ENCODE peak calls at places on chromosomes 1 and 21, in eight cellular contexts. One of them, this sample, is unnamed.

GRCh38 chr1:179953974-179954493 is 576 bp upstream of the CEP350 start:
- DNase-seq in GM12865: peak; percentile 78
- DNase-seq in fibroblast of mammary gland: peak; percentile 61
- DNase-seq in HCT116: no peak
- DNase-seq in tibial artery: no peak
- DNase-seq in nephron progenitor cell: peak; percentile 12
- DNase-seq in colonic mucosa: no peak
- DNase-seq in ovary: peak; percentile 47
- DNase-seq in this sample: peak; percentile 23

GRCh38 chr1:9612871-9613624 is 24.3 kb downstream of the TMEM201 start:
- DNase-seq in HCT116: no peak
- DNase-seq in colonic mucosa: no peak
- DNase-seq in fibroblast of mammary gland: no peak
- DNase-seq in nephron progenitor cell: no peak
- DNase-seq in ovary: no peak
- DNase-seq in tibial artery: no peak
- DNase-seq in GM12865: no peak
- DNase-seq in this sample: no peak

GRCh38 chr1:223224465-223224864 is 81.4 kb upstream of the TLR5 start:
- DNase-seq in tibial artery: no peak
- DNase-seq in nephron progenitor cell: no peak
- DNase-seq in HCT116: no peak
- DNase-seq in ovary: no peak
- DNase-seq in fibroblast of mammary gland: no peak
- DNase-seq in GM12865: no peak
- DNase-seq in colonic mucosa: no peak
- DNase-seq in this sample: no peak

GRCh38 chr1:20266141-20266540 is 24.5 kb upstream of the VWA5B1 start:
- DNase-seq in fibroblast of mammary gland: peak; percentile 75
- DNase-seq in HCT116: no peak
- DNase-seq in ovary: no peak
- DNase-seq in tibial artery: no peak
- DNase-seq in colonic mucosa: no peak
- DNase-seq in nephron progenitor cell: no peak
- DNase-seq in GM12865: no peak
- DNase-seq in this sample: no peak

GRCh38 chr1:178192686-178193085 is 98.8 kb downstream of the RASAL2 start:
- DNase-seq in HCT116: no peak
- DNase-seq in colonic mucosa: peak; percentile 52
- DNase-seq in ovary: no peak
- DNase-seq in tibial artery: no peak
- DNase-seq in nephron progenitor cell: no peak
- DNase-seq in fibroblast of mammary gland: peak; percentile 84
- DNase-seq in GM12865: no peak
- DNase-seq in this sample: no peak

GRCh38 chr1:205324781-205325180 is 3.2 kb upstream of the NUAK2 start:
- DNase-seq in ovary: no peak
- DNase-seq in fibroblast of mammary gland: no peak
- DNase-seq in HCT116: no peak
- DNase-seq in nephron progenitor cell: no peak
- DNase-seq in GM12865: peak; percentile 21
- DNase-seq in tibial artery: no peak
- DNase-seq in colonic mucosa: no peak
- DNase-seq in this sample: no peak

GRCh38 chr1:109644670-109645069 is 11.2 kb upstream of the GSTM4 start:
- DNase-seq in fibroblast of mammary gland: no peak
- DNase-seq in tibial artery: no peak
- DNase-seq in nephron progenitor cell: no peak
- DNase-seq in HCT116: no peak
- DNase-seq in colonic mucosa: no peak
- DNase-seq in GM12865: no peak
- DNase-seq in ovary: no peak
- DNase-seq in this sample: no peak

GRCh38 chr1:54234284-54234683 is 34.3 kb downstream of the MRPL37 start:
- DNase-seq in ovary: no peak
- DNase-seq in fibroblast of mammary gland: no peak
- DNase-seq in colonic mucosa: no peak
- DNase-seq in HCT116: no peak
- DNase-seq in nephron progenitor cell: no peak
- DNase-seq in GM12865: no peak
- DNase-seq in tibial artery: no peak
- DNase-seq in this sample: no peak

GRCh38 chr1:73910466-73910865 is 287.5 kb downstream of the LRRIQ3 start:
- DNase-seq in colonic mucosa: no peak
- DNase-seq in GM12865: no peak
- DNase-seq in ovary: no peak
- DNase-seq in tibial artery: no peak
- DNase-seq in nephron progenitor cell: no peak
- DNase-seq in HCT116: no peak
- DNase-seq in fibroblast of mammary gland: no peak
- DNase-seq in this sample: no peak

GRCh38 chr21:44789880-44790279 is 11.7 kb downstream of the UBE2G2 start:
- DNase-seq in HCT116: no peak
- DNase-seq in colonic mucosa: no peak
- DNase-seq in tibial artery: no peak
- DNase-seq in ovary: no peak
- DNase-seq in fibroblast of mammary gland: peak; percentile 66
- DNase-seq in GM12865: no peak
- DNase-seq in nephron progenitor cell: no peak
- DNase-seq in this sample: no peak

GRCh38 chr1:242206994-242207393 is 208.1 kb upstream of the MAP1LC3C start:
- DNase-seq in fibroblast of mammary gland: peak; percentile 64
- DNase-seq in tibial artery: no peak
- DNase-seq in HCT116: no peak
- DNase-seq in nephron progenitor cell: no peak
- DNase-seq in ovary: no peak
- DNase-seq in colonic mucosa: no peak
- DNase-seq in GM12865: no peak
- DNase-seq in this sample: no peak

GRCh38 chr1:217311766-217312165 is 319.1 kb downstream of the GPATCH2 start:
- DNase-seq in ovary: no peak
- DNase-seq in tibial artery: no peak
- DNase-seq in colonic mucosa: no peak
- DNase-seq in GM12865: peak; percentile 17
- DNase-seq in HCT116: no peak
- DNase-seq in fibroblast of mammary gland: peak; percentile 46
- DNase-seq in nephron progenitor cell: no peak
- DNase-seq in this sample: peak; percentile 15

GRCh38 chr1:154342132-154342531 is 16.8 kb downstream of the ATP8B2 start:
- DNase-seq in ovary: no peak
- DNase-seq in GM12865: no peak
- DNase-seq in tibial artery: no peak
- DNase-seq in HCT116: no peak
- DNase-seq in fibroblast of mammary gland: no peak
- DNase-seq in nephron progenitor cell: no peak
- DNase-seq in colonic mucosa: no peak
- DNase-seq in this sample: no peak

GRCh38 chr1:167650266-167651160 is 20.5 kb downstream of the RCSD1 start:
- DNase-seq in HCT116: no peak
- DNase-seq in tibial artery: no peak
- DNase-seq in nephron progenitor cell: no peak
- DNase-seq in ovary: no peak
- DNase-seq in GM12865: peak; percentile 69
- DNase-seq in colonic mucosa: no peak
- DNase-seq in fibroblast of mammary gland: no peak
- DNase-seq in this sample: no peak

GRCh38 chr1:209767706-209768105 is 11.9 kb downstream of the TRAF3IP3 start:
- DNase-seq in fibroblast of mammary gland: no peak
- DNase-seq in GM12865: no peak
- DNase-seq in nephron progenitor cell: no peak
- DNase-seq in ovary: no peak
- DNase-seq in HCT116: no peak
- DNase-seq in colonic mucosa: no peak
- DNase-seq in tibial artery: no peak
- DNase-seq in this sample: no peak

GRCh38 chr1:62643283-62643682 is 44.9 kb downstream of the DOCK7 start:
- DNase-seq in tibial artery: no peak
- DNase-seq in HCT116: no peak
- DNase-seq in nephron progenitor cell: no peak
- DNase-seq in ovary: no peak
- DNase-seq in fibroblast of mammary gland: no peak
- DNase-seq in colonic mucosa: no peak
- DNase-seq in GM12865: no peak
- DNase-seq in this sample: no peak

GRCh38 chr1:46735708-46736324 is 16.9 kb upstream of the EFCAB14 start:
- DNase-seq in fibroblast of mammary gland: peak; percentile 65
- DNase-seq in GM12865: peak; percentile 56
- DNase-seq in ovary: no peak
- DNase-seq in tibial artery: no peak
- DNase-seq in colonic mucosa: peak; percentile 45
- DNase-seq in nephron progenitor cell: peak; percentile 68
- DNase-seq in HCT116: peak; percentile 29
- DNase-seq in this sample: no peak

GRCh38 chr1:160429125-160429551 is 28.8 kb downstream of the VANGL2 start:
- DNase-seq in fibroblast of mammary gland: no peak
- DNase-seq in tibial artery: no peak
- DNase-seq in nephron progenitor cell: no peak
- DNase-seq in GM12865: peak; percentile 54
- DNase-seq in colonic mucosa: peak; percentile 69
- DNase-seq in HCT116: no peak
- DNase-seq in ovary: no peak
- DNase-seq in this sample: no peak

GRCh38 chr1:34787461-34788420 is 5.1 kb upstream of the GJA4 start:
- DNase-seq in GM12865: peak; percentile 52
- DNase-seq in HCT116: no peak
- DNase-seq in tibial artery: peak; percentile 87
- DNase-seq in ovary: no peak
- DNase-seq in colonic mucosa: no peak
- DNase-seq in fibroblast of mammary gland: peak; percentile 18
- DNase-seq in nephron progenitor cell: no peak
- DNase-seq in this sample: no peak

GRCh38 chr1:32040711-32041110 is 27.0 kb downstream of the KHDRBS1 start:
- DNase-seq in ovary: no peak
- DNase-seq in HCT116: no peak
- DNase-seq in tibial artery: no peak
- DNase-seq in GM12865: no peak
- DNase-seq in fibroblast of mammary gland: no peak
- DNase-seq in nephron progenitor cell: no peak
- DNase-seq in colonic mucosa: no peak
- DNase-seq in this sample: no peak

GRCh38 chr21:43269461-43269860 is 100.7 kb downstream of the CRYAA start:
- DNase-seq in nephron progenitor cell: no peak
- DNase-seq in fibroblast of mammary gland: no peak
- DNase-seq in ovary: no peak
- DNase-seq in colonic mucosa: no peak
- DNase-seq in HCT116: no peak
- DNase-seq in GM12865: peak; percentile 52
- DNase-seq in tibial artery: no peak
- DNase-seq in this sample: peak; percentile 37

DNA sequence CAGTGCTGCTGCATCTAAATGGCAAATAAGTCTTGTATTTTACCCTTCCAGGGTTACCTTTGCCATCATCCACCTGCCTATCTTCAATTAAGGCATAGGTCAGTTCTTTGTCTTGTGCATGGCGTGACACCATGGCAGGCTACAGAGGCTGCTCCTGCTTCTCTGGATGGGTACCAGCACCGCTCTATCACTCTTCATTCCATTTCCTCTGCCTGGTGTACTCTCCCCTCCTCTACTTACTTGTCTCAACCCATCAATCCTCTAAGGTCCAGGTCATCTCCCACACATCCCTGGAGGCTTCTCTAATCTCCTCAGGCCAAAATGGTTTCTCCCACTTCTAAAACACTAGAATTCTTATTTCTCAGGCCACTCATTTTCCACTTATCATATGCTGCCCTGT is 257.5 kb downstream of the BARHL2 start:
- DNase-seq in HCT116: no peak
- DNase-seq in nephron progenitor cell: no peak
- DNase-seq in colonic mucosa: no peak
- DNase-seq in tibial artery: no peak
- DNase-seq in ovary: no peak
- DNase-seq in GM12865: no peak
- DNase-seq in fibroblast of mammary gland: no peak
- DNase-seq in this sample: no peak
- TF ChIP-seq CTCF in HCT116: no peak
- TF ChIP-seq CTCF in nephron progenitor cell: no peak
- TF ChIP-seq CTCF in colonic mucosa: no peak
- TF ChIP-seq CTCF in tibial artery: no peak
- TF ChIP-seq CTCF in ovary: no peak
- TF ChIP-seq CTCF in GM12865: no peak
- TF ChIP-seq CTCF in fibroblast of mammary gland: no peak
- TF ChIP-seq CTCF in this sample: no peak

GRCh38 chr1:27366113-27366410 is 699 bp downstream of the MAP3K6 start:
- DNase-seq in GM12865: peak; percentile 69
- DNase-seq in ovary: peak; percentile 81
- DNase-seq in fibroblast of mammary gland: peak; percentile 58
- DNase-seq in tibial artery: peak; percentile 94
- DNase-seq in nephron progenitor cell: peak; percentile 93
- DNase-seq in colonic mucosa: peak; percentile 89
- DNase-seq in HCT116: peak; percentile 51
- DNase-seq in this sample: peak; percentile 88

GRCh38 chr1:27372022-27372807 is 2.4 kb downstream of the FCN3 start:
- DNase-seq in ovary: no peak
- DNase-seq in tibial artery: no peak
- DNase-seq in nephron progenitor cell: no peak
- DNase-seq in GM12865: no peak
- DNase-seq in fibroblast of mammary gland: peak; percentile 47
- DNase-seq in colonic mucosa: no peak
- DNase-seq in HCT116: no peak
- DNase-seq in this sample: no peak

GRCh38 chr1:27366411-27367159 is at the start of gene MAP3K6:
- DNase-seq in nephron progenitor cell: peak; percentile 71
- DNase-seq in colonic mucosa: peak; percentile 90
- DNase-seq in ovary: peak; percentile 88
- DNase-seq in tibial artery: peak; percentile 98
- DNase-seq in fibroblast of mammary gland: peak; percentile 82
- DNase-seq in HCT116: peak; percentile 43
- DNase-seq in GM12865: peak; percentile 55
- DNase-seq in this sample: peak; percentile 62

GRCh38 chr1:27367160-27367650 is 444 bp upstream of the MAP3K6 start:
- DNase-seq in tibial artery: no peak
- DNase-seq in fibroblast of mammary gland: no peak
- DNase-seq in colonic mucosa: no peak
- DNase-seq in ovary: no peak
- DNase-seq in nephron progenitor cell: no peak
- DNase-seq in HCT116: no peak
- DNase-seq in GM12865: no peak
- DNase-seq in this sample: no peak

GRCh38 chr1:27368872-27369703 is 2.3 kb upstream of the MAP3K6 start:
- DNase-seq in nephron progenitor cell: no peak
- DNase-seq in colonic mucosa: no peak
- DNase-seq in tibial artery: no peak
- DNase-seq in fibroblast of mammary gland: peak; percentile 44
- DNase-seq in GM12865: no peak
- DNase-seq in ovary: no peak
- DNase-seq in HCT116: no peak
- DNase-seq in this sample: no peak
- TF ChIP-seq CTCF in nephron progenitor cell: no peak
- TF ChIP-seq CTCF in colonic mucosa: no peak
- TF ChIP-seq CTCF in tibial artery: no peak
- TF ChIP-seq CTCF in fibroblast of mammary gland: peak; percentile 37
- TF ChIP-seq CTCF in GM12865: no peak
- TF ChIP-seq CTCF in ovary: no peak
- TF ChIP-seq CTCF in HCT116: peak; percentile 38
- TF ChIP-seq CTCF in this sample: no peak

GRCh38 chr21:42258150-42258884 is 39.4 kb downstream of the ABCG1 start:
- DNase-seq in colonic mucosa: peak; percentile 83
- DNase-seq in GM12865: peak; percentile 81
- DNase-seq in fibroblast of mammary gland: peak; percentile 52
- DNase-seq in tibial artery: peak; percentile 76
- DNase-seq in ovary: peak; percentile 34
- DNase-seq in HCT116: peak; percentile 31
- DNase-seq in nephron progenitor cell: peak; percentile 75
- DNase-seq in this sample: peak; percentile 83
- TF ChIP-seq CTCF in colonic mucosa: peak; percentile 85
- TF ChIP-seq CTCF in GM12865: peak; percentile 90
- TF ChIP-seq CTCF in fibroblast of mammary gland: peak; percentile 75
- TF ChIP-seq CTCF in tibial artery: peak; percentile 77
- TF ChIP-seq CTCF in ovary: no peak
- TF ChIP-seq CTCF in HCT116: peak; percentile 93
- TF ChIP-seq CTCF in nephron progenitor cell: peak; percentile 73
- TF ChIP-seq CTCF in this sample: peak; percentile 95

GRCh38 chr1:220726634-220727033 is 21.5 kb upstream of the MTARC2 start:
- DNase-seq in GM12865: peak; percentile 26
- DNase-seq in HCT116: no peak
- DNase-seq in nephron progenitor cell: no peak
- DNase-seq in tibial artery: no peak
- DNase-seq in ovary: no peak
- DNase-seq in colonic mucosa: no peak
- DNase-seq in fibroblast of mammary gland: no peak
- DNase-seq in this sample: no peak
- TF ChIP-seq CTCF in GM12865: peak; percentile 48
- TF ChIP-seq CTCF in HCT116: peak; percentile 59
- TF ChIP-seq CTCF in nephron progenitor cell: peak; percentile 21
- TF ChIP-seq CTCF in tibial artery: no peak
- TF ChIP-seq CTCF in ovary: no peak
- TF ChIP-seq CTCF in colonic mucosa: no peak
- TF ChIP-seq CTCF in fibroblast of mammary gland: peak; percentile 36
- TF ChIP-seq CTCF in this sample: peak; percentile 57